ENCODE peak calls at places on chromosome 12, in five cellular contexts. One of them, this sample, is unnamed.

GRCh38 chr12:117039891-117040309 is 59.3 kb downstream of the TESC start:
- DNase-seq in fibroblast of mammary gland: no peak
- DNase-seq in stimulated activated CD4-positive, alpha-beta T cell treated with anti-CD3 and anti-CD28 coated beads, TNF-alpha, amount 100 ng/mL, for 24 hours: no peak
- DNase-seq in T-helper 9 cell: no peak
- DNase-seq in cortex of kidney: no peak
- DNase-seq in this sample: no peak

GRCh38 chr12:95731519-95731958 is 59.0 kb downstream of the NTN4 start:
- DNase-seq in fibroblast of mammary gland: no peak
- DNase-seq in stimulated activated CD4-positive, alpha-beta T cell treated with anti-CD3 and anti-CD28 coated beads, TNF-alpha, amount 100 ng/mL, for 24 hours: no peak
- DNase-seq in T-helper 9 cell: no peak
- DNase-seq in cortex of kidney: no peak
- DNase-seq in this sample: no peak

GRCh38 chr12:98519257-98519907 is 4.0 kb downstream of the TMPO start:
- DNase-seq in fibroblast of mammary gland: no peak
- DNase-seq in stimulated activated CD4-positive, alpha-beta T cell treated with anti-CD3 and anti-CD28 coated beads, TNF-alpha, amount 100 ng/mL, for 24 hours: no peak
- DNase-seq in T-helper 9 cell: no peak
- DNase-seq in cortex of kidney: no peak
- DNase-seq in this sample: no peak

GRCh38 chr12:3454780-3455179 is 36.2 kb upstream of the PRMT8 start:
- DNase-seq in fibroblast of mammary gland: no peak
- DNase-seq in stimulated activated CD4-positive, alpha-beta T cell treated with anti-CD3 and anti-CD28 coated beads, TNF-alpha, amount 100 ng/mL, for 24 hours: no peak
- DNase-seq in T-helper 9 cell: no peak
- DNase-seq in cortex of kidney: no peak
- DNase-seq in this sample: no peak

GRCh38 chr12:630656-631632 is 32.3 kb downstream of the NINJ2 start:
- DNase-seq in fibroblast of mammary gland: no peak
- DNase-seq in stimulated activated CD4-positive, alpha-beta T cell treated with anti-CD3 and anti-CD28 coated beads, TNF-alpha, amount 100 ng/mL, for 24 hours: peak; percentile 70
- DNase-seq in T-helper 9 cell: peak; percentile 46
- DNase-seq in cortex of kidney: no peak
- DNase-seq in this sample: peak; percentile 61

GRCh38 chr12:33488036-33488435 is 48.4 kb upstream of the SYT10 start:
- DNase-seq in fibroblast of mammary gland: no peak
- DNase-seq in stimulated activated CD4-positive, alpha-beta T cell treated with anti-CD3 and anti-CD28 coated beads, TNF-alpha, amount 100 ng/mL, for 24 hours: no peak
- DNase-seq in T-helper 9 cell: no peak
- DNase-seq in cortex of kidney: no peak
- DNase-seq in this sample: no peak

GRCh38 chr12:2084553-2085296 is 31.9 kb downstream of the CACNA1C start:
- DNase-seq in fibroblast of mammary gland: peak; percentile 89
- DNase-seq in stimulated activated CD4-positive, alpha-beta T cell treated with anti-CD3 and anti-CD28 coated beads, TNF-alpha, amount 100 ng/mL, for 24 hours: no peak
- DNase-seq in T-helper 9 cell: no peak
- DNase-seq in cortex of kidney: no peak
- DNase-seq in this sample: no peak

GRCh38 chr12:45781080-45781479 is 51.6 kb downstream of the ARID2 start:
- DNase-seq in fibroblast of mammary gland: no peak
- DNase-seq in stimulated activated CD4-positive, alpha-beta T cell treated with anti-CD3 and anti-CD28 coated beads, TNF-alpha, amount 100 ng/mL, for 24 hours: no peak
- DNase-seq in T-helper 9 cell: no peak
- DNase-seq in cortex of kidney: no peak
- DNase-seq in this sample: no peak

GRCh38 chr12:130973906-130974305 is 20.2 kb downstream of the ADGRD1 start:
- DNase-seq in fibroblast of mammary gland: no peak
- DNase-seq in stimulated activated CD4-positive, alpha-beta T cell treated with anti-CD3 and anti-CD28 coated beads, TNF-alpha, amount 100 ng/mL, for 24 hours: no peak
- DNase-seq in T-helper 9 cell: no peak
- DNase-seq in cortex of kidney: no peak
- DNase-seq in this sample: no peak

GRCh38 chr12:97637770-97638169 is 175.2 kb downstream of the RMST start:
- DNase-seq in fibroblast of mammary gland: no peak
- DNase-seq in stimulated activated CD4-positive, alpha-beta T cell treated with anti-CD3 and anti-CD28 coated beads, TNF-alpha, amount 100 ng/mL, for 24 hours: no peak
- DNase-seq in T-helper 9 cell: no peak
- DNase-seq in cortex of kidney: no peak
- DNase-seq in this sample: no peak